ENCODE peak calls at places on chromosomes 16 and 17, in six cellular contexts. Z is aorta, V is spleen, P is IMR-90, S is tibial artery, Q is hepatocyte. U is an unnamed sample.

GRCh38 chr17:82297280-82297803 is 20.1 kb downstream of the CD7 start:
- DNase-seq in V (peak), P (no peak), Z (peak), Q (peak), S (peak), U (peak)

GRCh38 chr17:62871291-62871690 is 63.2 kb upstream of the MARCHF10 start:
- DNase-seq in Z (no peak), P (no peak), V (no peak), Q (no peak), S (no peak), U (no peak)

GRCh38 chr16:87835882-87836331 is 33.4 kb downstream of the SLC7A5 start:
- DNase-seq in S (no peak), Q (no peak), P (no peak), Z (no peak), V (no peak), U (no peak)

GRCh38 chr17:72342582-72343527 is 222.0 kb downstream of the SOX9 start:
- DNase-seq in P (no peak), Q (no peak), Z (peak), S (no peak), V (no peak), U (peak)

GRCh38 chr17:76149214-76149613 is 8.2 kb upstream of the FOXJ1 start:
- DNase-seq in Q (no peak), P (no peak), V (peak), Z (no peak), S (no peak), U (no peak)

GRCh38 chr16:87918314-87918713 is 18.0 kb downstream of the CA5A start:
- DNase-seq in V (no peak), Q (no peak), P (no peak), Z (peak), S (peak), U (no peak)

GRCh38 chr17:75861927-75862317 is 6.8 kb upstream of the WBP2 start:
- DNase-seq in Q (no peak), P (no peak), S (peak), V (no peak), Z (no peak), U (no peak)

GRCh38 chr17:29068828-29069227 is 25.9 kb downstream of the PIPOX start:
- DNase-seq in Z (no peak), Q (no peak), V (no peak), P (no peak), S (no peak), U (no peak)

GRCh38 chr16:74563828-74564263 is 43.1 kb downstream of the GLG1 start:
- DNase-seq in Q (peak), P (peak), V (no peak), Z (no peak), S (peak), U (no peak)

GRCh38 chr16:15949210-15950166 is at the start of gene ABCC1:
- DNase-seq in S (no peak), Z (peak), Q (peak), V (peak), P (no peak), U (no peak)

GRCh38 chr17:64547354-64547753 is 40.6 kb downstream of the CEP95 start:
- DNase-seq in S (no peak), Z (no peak), P (no peak), V (no peak), Q (no peak), U (no peak)

GRCh38 chr17:79036609-79037008 is 12.6 kb downstream of the C1QTNF1 start:
- DNase-seq in S (no peak), P (peak), Q (no peak), Z (peak), V (no peak), U (peak)

GRCh38 chr17:55795098-55795497 is 44.2 kb downstream of the PCTP start:
- DNase-seq in V (no peak), Z (no peak), P (no peak), Q (no peak), S (no peak), U (no peak)

GRCh38 chr17:49783051-49783715 is 5.3 kb upstream of the KAT7 start:
- DNase-seq in Z (no peak), S (peak), Q (no peak), P (no peak), V (no peak), U (no peak)

GRCh38 chr16:87008664-87009063 is 308.5 kb downstream of the C16orf95 start:
- DNase-seq in Q (no peak), V (no peak), Z (no peak), S (no peak), P (no peak), U (no peak)

GRCh38 chr17:4340914-4341615 is 25.4 kb downstream of the UBE2G1 start:
- DNase-seq in P (peak), S (no peak), V (no peak), Z (no peak), Q (no peak), U (no peak)

GRCh38 chr17:67359960-67360817 is 6.2 kb downstream of the PSMD12 start:
- DNase-seq in Q (no peak), P (peak), S (no peak), Z (no peak), V (no peak), U (no peak)

GRCh38 chr16:49821614-49822282 is 34.2 kb downstream of the ZNF423 start:
- DNase-seq in P (no peak), Z (no peak), S (no peak), Q (no peak), V (no peak), U (no peak)

GRCh38 chr17:39736319-39737165 is 1.2 kb upstream of the GRB7 start:
- DNase-seq in P (no peak), S (no peak), Z (no peak), V (no peak), Q (peak), U (no peak)

GRCh38 chr17:39737761-39738567 is at the start of gene GRB7:
- DNase-seq in V (peak), P (no peak), S (no peak), Z (no peak), Q (peak), U (peak)

GRCh38 chr17:39735882-39736281 is 1.9 kb upstream of the GRB7 start:
- DNase-seq in S (no peak), Q (no peak), Z (no peak), V (no peak), P (no peak), U (no peak)

GRCh38 chr17:39738568-39738901 is 797 bp downstream of the GRB7 start:
- DNase-seq in S (no peak), Z (no peak), V (peak), Q (peak), P (no peak), U (peak)

GRCh38 chr17:39737331-39737760 is 392 bp upstream of the GRB7 start:
- DNase-seq in Q (peak), V (peak), P (no peak), Z (no peak), S (no peak), U (no peak)
- H3K27ac ChIP-seq in Q (peak), V (no peak), P (no peak), Z (no peak), S (no peak), U (peak)

DNA sequence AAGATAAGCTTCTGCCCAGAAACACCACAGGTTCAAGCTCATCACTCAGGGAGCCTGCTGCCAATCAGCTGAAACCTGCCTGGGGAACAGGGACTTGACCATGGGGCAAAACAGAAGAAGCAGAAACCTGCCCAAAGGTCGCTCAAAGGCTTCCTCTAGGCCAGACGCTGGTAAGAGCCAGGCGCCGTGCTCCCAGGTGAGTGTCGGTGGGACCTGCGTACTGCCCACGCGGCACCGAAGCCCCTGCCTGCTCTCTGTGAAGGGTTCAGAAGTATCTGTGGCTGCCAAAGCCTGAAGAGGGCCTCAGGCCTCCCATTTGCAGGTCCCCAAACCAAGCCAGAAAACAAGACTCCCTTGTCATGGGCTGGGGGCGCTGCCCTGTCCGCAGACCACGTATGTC is 10.4 kb downstream of the SGSH start:
- DNase-seq in V (no peak), Q (no peak), S (no peak), Z (no peak), P (no peak), U (no peak)
- H3K27ac ChIP-seq in V (no peak), Q (no peak), S (no peak), Z (no peak), P (no peak), U (no peak)

GRCh38 chr17:21252289-21252874 is 828 bp downstream of the NATD1 start:
- DNase-seq in P (no peak), Z (no peak), S (no peak), V (peak), Q (no peak), U (no peak)
- H3K27ac ChIP-seq in P (no peak), Z (no peak), S (peak), V (no peak), Q (peak), U (peak)

GRCh38 chr16:69938981-69939820 is 11.9 kb upstream of the CLEC18A start:
- DNase-seq in S (no peak), P (no peak), Z (no peak), Q (no peak), V (no peak), U (no peak)

GRCh38 chr16:69940676-69941075 is 10.5 kb upstream of the CLEC18A start:
- DNase-seq in V (no peak), Z (peak), P (no peak), S (no peak), Q (no peak), U (no peak)

GRCh38 chr16:69941251-69942098 is 9.7 kb upstream of the CLEC18A start:
- DNase-seq in P (no peak), S (no peak), V (peak), Z (peak), Q (no peak), U (no peak)

GRCh38 chr16:69942099-69942491 is 9.0 kb upstream of the CLEC18A start:
- DNase-seq in P (no peak), V (no peak), Z (peak), S (no peak), Q (no peak), U (no peak)

GRCh38 chr16:69939821-69940585 is 11.1 kb upstream of the CLEC18A start:
- DNase-seq in V (no peak), Z (peak), Q (no peak), P (no peak), S (no peak), U (no peak)
- H3K27ac ChIP-seq in V (no peak), Z (no peak), Q (no peak), P (no peak), S (peak), U (no peak)

GRCh38 chr16:65061935-65062334 is 59.9 kb downstream of the CDH11 start:
- DNase-seq in Q (no peak), V (no peak), S (no peak), P (peak), Z (no peak), U (no peak)
- H3K27ac ChIP-seq in Q (no peak), V (no peak), S (no peak), P (no peak), Z (no peak), U (no peak)

GRCh38 chr16:8070501-8070900 is 519.8 kb downstream of the TMEM114 start:
- DNase-seq in P (no peak), Z (no peak), Q (no peak), V (no peak), S (no peak), U (no peak)
- H3K27ac ChIP-seq in P (no peak), Z (no peak), Q (no peak), V (no peak), S (no peak), U (no peak)